ENCODE peak calls at places on chromosomes 6 and 20, in eight cellular contexts. One of them, this sample, is unnamed. For H3K4me1 and H3K27me3, the result is how much of the 10 kb centered on the place peaks cover.

GRCh38 chr6:92114091-92114490 is 1305.3 kb downstream of the EPHA7 start:
- DNase-seq in left lung: no peak
- DNase-seq in transverse colon: no peak
- DNase-seq in sigmoid colon: no peak
- DNase-seq in heart left ventricle: no peak
- DNase-seq in right cardiac atrium: no peak
- DNase-seq in heart right ventricle: no peak
- DNase-seq in NT2/D1: no peak
- DNase-seq in this sample: no peak

GRCh38 chr20:49668181-49668877 is 45.3 kb downstream of the B4GALT5 start:
- DNase-seq in left lung: peak
- DNase-seq in transverse colon: peak
- DNase-seq in sigmoid colon: no peak
- DNase-seq in heart left ventricle: peak
- DNase-seq in right cardiac atrium: peak
- DNase-seq in heart right ventricle: peak
- DNase-seq in NT2/D1: no peak
- DNase-seq in this sample: peak

GRCh38 chr6:11700118-11700718 is 78.4 kb downstream of the ADTRP start:
- DNase-seq in left lung: no peak
- DNase-seq in transverse colon: no peak
- DNase-seq in sigmoid colon: no peak
- DNase-seq in heart left ventricle: no peak
- DNase-seq in right cardiac atrium: no peak
- DNase-seq in heart right ventricle: no peak
- DNase-seq in NT2/D1: no peak
- DNase-seq in this sample: no peak

GRCh38 chr6:7770601-7771000 is 44.7 kb downstream of the BMP6 start:
- DNase-seq in left lung: no peak
- DNase-seq in transverse colon: no peak
- DNase-seq in sigmoid colon: no peak
- DNase-seq in heart left ventricle: no peak
- DNase-seq in right cardiac atrium: no peak
- DNase-seq in heart right ventricle: no peak
- DNase-seq in NT2/D1: no peak
- DNase-seq in this sample: no peak

GRCh38 chr6:56475736-56476457 is 166.8 kb downstream of the DST start:
- DNase-seq in left lung: no peak
- DNase-seq in transverse colon: peak
- DNase-seq in sigmoid colon: no peak
- DNase-seq in heart left ventricle: peak
- DNase-seq in right cardiac atrium: peak
- DNase-seq in heart right ventricle: peak
- DNase-seq in NT2/D1: no peak
- DNase-seq in this sample: no peak

GRCh38 chr6:157791461-157791860 is 31.6 kb upstream of the SNX9 start:
- DNase-seq in left lung: no peak
- DNase-seq in transverse colon: no peak
- DNase-seq in sigmoid colon: no peak
- DNase-seq in heart left ventricle: no peak
- DNase-seq in right cardiac atrium: no peak
- DNase-seq in heart right ventricle: no peak
- DNase-seq in NT2/D1: no peak
- DNase-seq in this sample: no peak

GRCh38 chr6:83488861-83489260 is 23.5 kb upstream of the PRSS35 start:
- DNase-seq in left lung: no peak
- DNase-seq in transverse colon: no peak
- DNase-seq in sigmoid colon: no peak
- DNase-seq in heart left ventricle: no peak
- DNase-seq in right cardiac atrium: no peak
- DNase-seq in heart right ventricle: no peak
- DNase-seq in NT2/D1: no peak
- DNase-seq in this sample: no peak

GRCh38 chr6:132190815-132191175 is 210.5 kb downstream of the MOXD1 start:
- DNase-seq in left lung: no peak
- DNase-seq in transverse colon: no peak
- DNase-seq in sigmoid colon: no peak
- DNase-seq in heart left ventricle: no peak
- DNase-seq in right cardiac atrium: no peak
- DNase-seq in heart right ventricle: no peak
- DNase-seq in NT2/D1: no peak
- DNase-seq in this sample: no peak

GRCh38 chr6:135572051-135572450 is 74.5 kb upstream of the AHI1 start:
- DNase-seq in left lung: no peak
- DNase-seq in transverse colon: no peak
- DNase-seq in sigmoid colon: no peak
- DNase-seq in heart left ventricle: no peak
- DNase-seq in right cardiac atrium: no peak
- DNase-seq in heart right ventricle: no peak
- DNase-seq in NT2/D1: no peak
- DNase-seq in this sample: no peak

DNA sequence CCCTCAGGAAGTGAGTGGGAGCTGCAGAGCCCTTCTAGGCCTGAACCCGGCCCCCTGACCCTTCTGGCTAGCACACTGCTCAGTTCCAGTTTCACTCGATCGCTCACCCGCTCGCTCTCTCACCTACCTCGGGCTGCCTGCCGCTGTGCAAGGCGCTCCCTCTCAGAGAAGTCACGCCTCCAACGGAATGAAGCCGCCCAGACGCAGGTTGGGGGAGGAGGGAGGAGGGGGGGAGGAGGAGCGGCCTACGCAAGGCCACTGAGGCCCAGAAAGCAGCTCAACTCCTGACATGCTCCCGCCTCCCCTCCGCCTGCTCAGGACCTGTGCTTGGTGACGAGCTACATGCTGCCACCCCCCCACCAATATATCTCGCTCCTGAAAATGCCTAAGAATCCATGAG is 3.3 kb downstream of the GRM4 start:
- DNase-seq in left lung: no peak
- DNase-seq in transverse colon: no peak
- DNase-seq in sigmoid colon: no peak
- DNase-seq in heart left ventricle: no peak
- DNase-seq in right cardiac atrium: no peak
- DNase-seq in heart right ventricle: no peak
- DNase-seq in NT2/D1: no peak
- DNase-seq in this sample: no peak
- H3K4me1 ChIP-seq in left lung: under half
- H3K4me1 ChIP-seq in transverse colon: under half
- H3K4me1 ChIP-seq in sigmoid colon: under half
- H3K4me1 ChIP-seq in heart left ventricle: under half
- H3K4me1 ChIP-seq in right cardiac atrium: under half
- H3K4me1 ChIP-seq in heart right ventricle: under half
- H3K4me1 ChIP-seq in NT2/D1: under half
- H3K4me1 ChIP-seq in this sample: under half

GRCh38 chr6:111129003-111129402 is 41.7 kb downstream of the SLC16A10 start:
- DNase-seq in left lung: no peak
- DNase-seq in transverse colon: no peak
- DNase-seq in sigmoid colon: peak
- DNase-seq in heart left ventricle: peak
- DNase-seq in right cardiac atrium: peak
- DNase-seq in heart right ventricle: peak
- DNase-seq in NT2/D1: no peak
- DNase-seq in this sample: no peak
- H3K4me3 ChIP-seq in left lung: no peak
- H3K4me3 ChIP-seq in transverse colon: no peak
- H3K4me3 ChIP-seq in sigmoid colon: no peak
- H3K4me3 ChIP-seq in heart left ventricle: no peak
- H3K4me3 ChIP-seq in right cardiac atrium: no peak
- H3K4me3 ChIP-seq in heart right ventricle: no peak
- H3K4me3 ChIP-seq in NT2/D1: no peak
- H3K4me3 ChIP-seq in this sample: no peak

DNA sequence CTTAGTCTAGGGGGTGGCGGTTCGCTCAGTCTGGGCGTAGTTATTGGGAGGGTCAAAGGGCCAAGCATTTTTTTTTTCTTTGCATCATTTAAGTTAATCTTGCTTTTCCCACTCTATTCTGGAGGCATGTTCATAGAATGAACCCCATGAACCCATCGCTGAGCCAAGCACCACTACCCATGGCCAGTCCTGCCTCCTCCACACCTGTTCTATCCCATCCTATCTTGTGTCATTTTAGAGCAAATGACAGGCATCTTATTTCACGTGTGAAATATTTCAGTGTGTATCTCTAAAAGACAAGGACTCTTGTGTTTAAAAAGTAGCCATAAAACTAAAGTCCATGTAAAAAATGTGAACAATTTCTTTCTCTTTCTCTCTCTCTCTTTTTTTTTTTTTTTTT is 13.9 kb downstream of the SRC start:
- DNase-seq in left lung: no peak
- DNase-seq in transverse colon: no peak
- DNase-seq in sigmoid colon: no peak
- DNase-seq in heart left ventricle: no peak
- DNase-seq in right cardiac atrium: no peak
- DNase-seq in heart right ventricle: no peak
- DNase-seq in NT2/D1: no peak
- DNase-seq in this sample: no peak
- H3K27me3 ChIP-seq in left lung: under half
- H3K27me3 ChIP-seq in transverse colon: under half
- H3K27me3 ChIP-seq in sigmoid colon: under half
- H3K27me3 ChIP-seq in heart left ventricle: under half
- H3K27me3 ChIP-seq in right cardiac atrium: under half
- H3K27me3 ChIP-seq in heart right ventricle: under half
- H3K27me3 ChIP-seq in NT2/D1: under half
- H3K27me3 ChIP-seq in this sample: under half

GRCh38 chr6:73699656-73700055 is 3.7 kb downstream of the CD109 start:
- DNase-seq in left lung: no peak
- DNase-seq in transverse colon: no peak
- DNase-seq in sigmoid colon: no peak
- DNase-seq in heart left ventricle: no peak
- DNase-seq in right cardiac atrium: no peak
- DNase-seq in heart right ventricle: no peak
- DNase-seq in NT2/D1: no peak
- DNase-seq in this sample: no peak
- H3K4me1 ChIP-seq in left lung: under half
- H3K4me1 ChIP-seq in transverse colon: under half
- H3K4me1 ChIP-seq in sigmoid colon: half or more
- H3K4me1 ChIP-seq in heart left ventricle: under half
- H3K4me1 ChIP-seq in right cardiac atrium: under half
- H3K4me1 ChIP-seq in heart right ventricle: under half
- H3K4me1 ChIP-seq in NT2/D1: under half
- H3K4me1 ChIP-seq in this sample: under half

GRCh38 chr6:39821739-39822532 is 29.8 kb downstream of the DAAM2 start:
- DNase-seq in left lung: no peak
- DNase-seq in transverse colon: no peak
- DNase-seq in sigmoid colon: peak
- DNase-seq in heart left ventricle: peak
- DNase-seq in right cardiac atrium: peak
- DNase-seq in heart right ventricle: peak
- DNase-seq in NT2/D1: no peak
- DNase-seq in this sample: no peak
- H3K4me3 ChIP-seq in left lung: no peak
- H3K4me3 ChIP-seq in transverse colon: no peak
- H3K4me3 ChIP-seq in sigmoid colon: peak
- H3K4me3 ChIP-seq in heart left ventricle: peak
- H3K4me3 ChIP-seq in right cardiac atrium: peak
- H3K4me3 ChIP-seq in heart right ventricle: peak
- H3K4me3 ChIP-seq in NT2/D1: no peak
- H3K4me3 ChIP-seq in this sample: no peak

DNA sequence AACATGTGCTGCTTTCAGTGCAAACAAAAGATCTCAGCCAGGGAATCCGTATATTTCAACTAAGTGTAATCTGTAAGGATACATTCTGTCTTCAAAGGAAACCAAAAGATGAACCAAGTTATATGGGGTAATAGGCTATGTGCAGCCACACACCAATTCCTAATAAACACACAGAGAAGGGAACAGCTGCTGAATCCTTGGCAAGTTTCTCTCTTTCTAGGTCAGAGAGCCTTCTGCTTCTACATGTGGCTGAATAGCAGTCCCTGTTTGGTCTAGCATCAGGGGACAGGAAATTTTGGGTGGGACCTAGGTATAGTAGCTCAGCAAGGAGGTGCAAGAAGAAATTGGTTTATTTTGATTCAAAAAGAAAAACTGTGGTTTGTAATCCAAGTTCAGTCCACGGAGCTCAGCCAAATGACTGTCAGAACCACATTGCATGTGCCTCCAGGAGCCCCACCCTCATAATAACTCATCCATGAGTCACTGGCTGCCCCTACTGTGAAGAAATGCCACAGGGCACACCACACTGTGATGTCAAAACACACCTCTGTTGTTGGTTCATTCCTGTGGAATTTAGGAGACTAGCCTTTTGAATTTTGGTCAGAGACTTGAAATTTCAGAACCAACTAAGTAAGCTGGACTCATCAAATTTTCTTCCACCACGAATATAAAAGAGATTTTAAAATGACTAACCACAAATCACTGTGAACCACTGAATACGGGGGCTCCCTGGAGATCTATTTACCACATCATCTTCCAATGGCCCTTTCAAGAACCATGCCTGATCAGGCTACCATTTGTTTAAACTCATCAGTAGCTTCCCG is 21.1 kb downstream of the SPTLC3 start:
- DNase-seq in left lung: peak
- DNase-seq in transverse colon: peak
- DNase-seq in sigmoid colon: no peak
- DNase-seq in heart left ventricle: no peak
- DNase-seq in right cardiac atrium: no peak
- DNase-seq in heart right ventricle: no peak
- DNase-seq in NT2/D1: peak
- DNase-seq in this sample: no peak
- H3K27me3 ChIP-seq in left lung: under half
- H3K27me3 ChIP-seq in transverse colon: under half
- H3K27me3 ChIP-seq in sigmoid colon: under half
- H3K27me3 ChIP-seq in heart left ventricle: under half
- H3K27me3 ChIP-seq in right cardiac atrium: under half
- H3K27me3 ChIP-seq in heart right ventricle: under half
- H3K27me3 ChIP-seq in NT2/D1: under half
- H3K27me3 ChIP-seq in this sample: under half

DNA sequence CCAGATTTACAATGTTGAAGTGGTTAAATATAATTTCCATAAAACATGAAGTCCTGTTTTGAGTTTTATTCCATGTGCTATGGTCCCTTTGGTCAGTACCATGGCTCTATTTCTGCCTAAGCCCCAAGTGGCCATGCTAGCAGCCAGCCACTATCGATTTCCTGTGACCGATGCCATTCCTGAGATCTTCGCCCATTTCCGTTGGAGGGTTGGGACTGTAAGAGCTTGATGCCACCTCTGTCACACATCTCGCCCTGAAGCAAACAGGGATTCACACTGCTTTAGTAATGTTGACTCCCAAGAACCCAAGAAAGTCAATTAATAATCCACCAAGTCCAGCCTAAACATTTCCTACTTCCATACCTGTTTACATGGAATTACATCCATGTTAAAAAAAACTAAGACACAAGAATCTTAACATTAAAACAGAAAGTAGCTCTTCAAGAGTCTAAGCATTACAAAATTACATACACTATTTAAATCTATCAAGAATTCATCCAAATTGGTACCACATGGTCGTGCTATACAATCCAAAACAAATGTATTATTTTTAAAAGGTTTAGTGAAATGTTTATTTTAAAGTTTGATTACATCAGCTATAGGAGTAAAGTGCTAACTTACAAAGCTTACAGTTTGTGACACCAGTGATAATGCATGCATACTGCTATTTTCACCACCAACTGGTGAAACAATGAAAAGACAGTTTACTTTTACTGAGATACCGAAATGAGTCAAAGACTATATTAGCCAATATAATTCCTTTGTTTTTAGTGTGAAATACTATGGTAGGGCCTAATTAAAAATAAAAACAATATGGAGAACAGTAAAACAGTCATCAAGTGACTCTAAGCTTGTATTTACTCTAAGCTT is 2.5 kb downstream of the RBM39 start:
- DNase-seq in left lung: no peak
- DNase-seq in transverse colon: no peak
- DNase-seq in sigmoid colon: no peak
- DNase-seq in heart left ventricle: no peak
- DNase-seq in right cardiac atrium: no peak
- DNase-seq in heart right ventricle: no peak
- DNase-seq in NT2/D1: no peak
- DNase-seq in this sample: peak
- H3K4me1 ChIP-seq in left lung: half or more
- H3K4me1 ChIP-seq in transverse colon: half or more
- H3K4me1 ChIP-seq in sigmoid colon: half or more
- H3K4me1 ChIP-seq in heart left ventricle: under half
- H3K4me1 ChIP-seq in right cardiac atrium: under half
- H3K4me1 ChIP-seq in heart right ventricle: half or more
- H3K4me1 ChIP-seq in NT2/D1: under half
- H3K4me1 ChIP-seq in this sample: under half